ENCODE peak calls at places on chromosomes 6 and 20, in five cellular contexts. Y is NCI-H2081, X is substantia nigra, L is fibroblast of the conjunctiva, T is GM12865. N is an unnamed sample.

GRCh38 chr6:21597706-21598273 is 4.2 kb downstream of the SOX4 start:
- DNase-seq in X (no peak), Y (no peak), T (peak), L (no peak), N (peak)

GRCh38 chr20:38764563-38765355 is 16.5 kb downstream of the ACTR5 start:
- DNase-seq in T (no peak), X (no peak), L (peak), Y (no peak), N (peak)

GRCh38 chr6:139567095-139567494 is 192.6 kb upstream of the CITED2 start:
- DNase-seq in T (no peak), X (no peak), L (no peak), Y (no peak), N (no peak)

GRCh38 chr6:29953001-29953436 is 10.7 kb downstream of the HLA-A start:
- DNase-seq in T (no peak), Y (no peak), X (no peak), L (no peak), N (no peak)

GRCh38 chr20:25859649-25860530 is 163.2 kb upstream of the ZNF337 start:
- DNase-seq in L (no peak), T (no peak), X (peak), Y (peak), N (peak)

GRCh38 chr6:8983202-8983688 is 547.9 kb upstream of the SLC35B3 start:
- DNase-seq in T (peak), Y (peak), L (peak), X (peak), N (peak)

GRCh38 chr6:1215884-1216487 is 95.9 kb upstream of the FOXQ1 start:
- DNase-seq in T (no peak), L (no peak), Y (no peak), X (no peak), N (no peak)

GRCh38 chr6:105005446-105005845 is 48.5 kb downstream of the LIN28B start:
- DNase-seq in L (no peak), T (no peak), Y (no peak), X (no peak), N (no peak)

GRCh38 chr6:146289816-146290588 is 253.6 kb upstream of the RAB32 start:
- DNase-seq in Y (no peak), T (no peak), L (peak), X (no peak), N (peak)

GRCh38 chr20:61378694-61379093 is 126.6 kb downstream of the CDH4 start:
- DNase-seq in L (no peak), X (no peak), T (no peak), Y (no peak), N (no peak)

GRCh38 chr20:3848565-3848964 is 1.9 kb downstream of the MAVS start:
- DNase-seq in X (no peak), Y (no peak), L (no peak), T (no peak), N (no peak)

GRCh38 chr6:116385462-116385807 is 14.7 kb downstream of the DSE start:
- DNase-seq in X (no peak), L (no peak), T (no peak), Y (no peak), N (peak)

GRCh38 chr6:72553531-72554202 is 68.2 kb upstream of the KCNQ5 start:
- DNase-seq in X (no peak), T (no peak), L (peak), Y (peak), N (peak)